ENCODE peak calls at places on chromosomes 5 and 9, in six cellular contexts. A, P, O, X, Q and M are unnamed samples.

GRCh38 chr5:155082401-155082800 is 68.8 kb downstream of the KIF4B start:
- DNase-seq in A (no peak), P (no peak), O (no peak), X (no peak), Q (peak; percentile 28), M (no peak)

GRCh38 chr5:56669534-56670483 is 145.5 kb upstream of the MAP3K1 start:
- DNase-seq in A (peak; percentile 38), P (peak; percentile 98), O (peak; percentile 48), X (no peak), Q (no peak), M (peak; percentile 51)

GRCh38 chr5:31614147-31615030 is 24.5 kb upstream of the PDZD2 start:
- DNase-seq in A (no peak), P (no peak), O (no peak), X (no peak), Q (no peak), M (no peak)

GRCh38 chr9:136565075-136565721 is 19.4 kb upstream of the NOTCH1 start:
- DNase-seq in A (no peak), P (no peak), O (no peak), X (no peak), Q (no peak), M (no peak)

GRCh38 chr9:114383866-114384231 is 3.9 kb downstream of the AKNA start:
- DNase-seq in A (no peak), P (no peak), O (no peak), X (no peak), Q (no peak), M (no peak)

GRCh38 chr5:172932313-172933017 is 26.8 kb upstream of the RPL26L1 start:
- DNase-seq in A (peak; percentile 66), P (no peak), O (peak; percentile 23), X (peak; percentile 82), Q (peak; percentile 10), M (no peak)

GRCh38 chr5:111563041-111563822 is 50.9 kb upstream of the STARD4 start:
- DNase-seq in A (no peak), P (no peak), O (no peak), X (no peak), Q (no peak), M (no peak)

GRCh38 chr5:113119271-113119924 is 142.8 kb downstream of the DCP2 start:
- DNase-seq in A (no peak), P (no peak), O (no peak), X (no peak), Q (no peak), M (no peak)

GRCh38 chr9:18459958-18460584 is 13.9 kb upstream of the ADAMTSL1 start:
- DNase-seq in A (no peak), P (no peak), O (no peak), X (no peak), Q (no peak), M (no peak)

GRCh38 chr9:128383007-128383753 is 12.0 kb downstream of the URM1 start:
- DNase-seq in A (peak; percentile 69), P (no peak), O (no peak), X (no peak), Q (no peak), M (peak; percentile 82)

GRCh38 chr9:2157277-2158105 is 142.3 kb downstream of the SMARCA2 start:
- DNase-seq in A (no peak), P (no peak), O (no peak), X (no peak), Q (no peak), M (no peak)

GRCh38 chr9:98521141-98521540 is 187.6 kb downstream of the GABBR2 start:
- DNase-seq in A (no peak), P (no peak), O (no peak), X (no peak), Q (no peak), M (no peak)

GRCh38 chr9:128127568-128127989 is at the start of gene PTGES2:
- DNase-seq in A (peak; percentile 68), P (no peak), O (peak; percentile 68), X (peak; percentile 79), Q (peak; percentile 68), M (no peak)

GRCh38 chr9:6305954-6306563 is 22.1 kb upstream of the TPD52L3 start:
- DNase-seq in A (no peak), P (peak; percentile 23), O (peak; percentile 42), X (no peak), Q (peak; percentile 32), M (no peak)

GRCh38 chr5:11149136-11149535 is 388.1 kb upstream of the DAP start:
- DNase-seq in A (no peak), P (no peak), O (no peak), X (no peak), Q (no peak), M (no peak)

DNA sequence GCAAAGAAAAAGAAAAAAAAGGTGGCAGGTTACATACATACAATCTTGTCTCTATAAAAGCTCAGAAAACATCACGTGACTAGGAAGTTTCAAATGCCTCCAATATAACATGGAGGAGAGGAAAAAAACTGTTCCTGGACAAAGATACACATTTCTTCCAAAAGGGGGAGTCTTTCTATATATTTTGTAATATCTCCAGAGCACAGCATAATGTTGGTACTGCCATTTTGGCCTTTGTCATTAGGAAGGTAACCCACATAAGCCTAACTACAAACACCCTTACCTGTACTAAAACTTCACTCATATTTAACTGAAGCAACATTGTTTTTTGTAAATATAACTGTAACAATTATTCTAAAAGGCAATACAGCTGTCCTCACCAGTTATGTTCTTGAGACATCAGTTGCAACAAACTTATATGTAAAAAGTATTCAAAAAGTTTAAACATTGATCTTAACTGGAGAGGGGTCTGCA is 1.2 kb upstream of the BTF3 start:
- DNase-seq in A (no peak), P (no peak), O (peak; percentile 90), X (peak; percentile 51), Q (peak; percentile 79), M (no peak)
- TF ChIP-seq ATF3 in A (no peak), P (no peak), O (no peak), X (no peak), Q (no peak), M (no peak)

GRCh38 chr9:115642285-115642684 is 511.3 kb upstream of the PAPPA start:
- DNase-seq in A (no peak), P (no peak), O (no peak), X (no peak), Q (no peak), M (no peak)

GRCh38 chr9:115637661-115638060 is 515.9 kb upstream of the PAPPA start:
- DNase-seq in A (no peak), P (no peak), O (no peak), X (no peak), Q (no peak), M (no peak)

GRCh38 chr9:115643948-115644727 is 509.5 kb upstream of the PAPPA start:
- DNase-seq in A (no peak), P (no peak), O (no peak), X (no peak), Q (no peak), M (no peak)

GRCh38 chr9:115636596-115636995 is 517.0 kb upstream of the PAPPA start:
- DNase-seq in A (no peak), P (no peak), O (no peak), X (no peak), Q (no peak), M (no peak)

GRCh38 chr9:115640887-115641286 is 512.7 kb upstream of the PAPPA start:
- DNase-seq in A (no peak), P (no peak), O (no peak), X (no peak), Q (no peak), M (no peak)
- TF ChIP-seq ATF3 in A (no peak), P (no peak), O (no peak), X (no peak), Q (no peak), M (no peak)

GRCh38 chr5:88826959-88827585 is 55.9 kb downstream of the MEF2C start:
- DNase-seq in A (no peak), P (peak; percentile 98), O (no peak), X (peak; percentile 17), Q (peak; percentile 47), M (no peak)
- TF ChIP-seq ATF3 in A (no peak), P (no peak), O (no peak), X (no peak), Q (no peak), M (no peak)

GRCh38 chr9:131642496-131643083 is 97.3 kb downstream of the PRRT1B start:
- DNase-seq in A (no peak), P (no peak), O (no peak), X (no peak), Q (no peak), M (no peak)
- TF ChIP-seq ATF3 in A (no peak), P (no peak), O (no peak), X (no peak), Q (no peak), M (no peak)